ENCODE peak calls at places on chromosomes 6 and 20, in six cellular contexts. One of them, this sample, is unnamed.

GRCh38 chr20:36644713-36645109 is 1.3 kb downstream of the SLA2 start:
- DNase-seq in SIG-M5: no peak
- DNase-seq in DMS153: no peak
- DNase-seq in body of pancreas: no peak
- DNase-seq in ACHN: no peak
- DNase-seq in choroid plexus epithelial cell: no peak
- DNase-seq in this sample: no peak

GRCh38 chr6:143999406-143999805 is 8.7 kb downstream of the PLAGL1 start:
- DNase-seq in ACHN: no peak
- DNase-seq in body of pancreas: no peak
- DNase-seq in choroid plexus epithelial cell: peak; percentile 74
- DNase-seq in DMS153: no peak
- DNase-seq in SIG-M5: no peak
- DNase-seq in this sample: peak; percentile 94

GRCh38 chr6:28248916-28249315 is 3.2 kb downstream of the ZKSCAN4 start:
- DNase-seq in ACHN: no peak
- DNase-seq in body of pancreas: no peak
- DNase-seq in SIG-M5: no peak
- DNase-seq in DMS153: no peak
- DNase-seq in choroid plexus epithelial cell: no peak
- DNase-seq in this sample: no peak

GRCh38 chr6:40717411-40718057 is 130.4 kb upstream of the LRFN2 start:
- DNase-seq in choroid plexus epithelial cell: no peak
- DNase-seq in body of pancreas: no peak
- DNase-seq in SIG-M5: no peak
- DNase-seq in ACHN: no peak
- DNase-seq in DMS153: no peak
- DNase-seq in this sample: no peak

GRCh38 chr20:57361517-57361916 is 10.5 kb downstream of the RAE1 start:
- DNase-seq in body of pancreas: no peak
- DNase-seq in choroid plexus epithelial cell: peak; percentile 73
- DNase-seq in DMS153: no peak
- DNase-seq in ACHN: peak; percentile 41
- DNase-seq in SIG-M5: no peak
- DNase-seq in this sample: peak; percentile 77

GRCh38 chr6:89122625-89123024 is 4.8 kb upstream of the SRSF12 start:
- DNase-seq in DMS153: peak; percentile 58
- DNase-seq in SIG-M5: no peak
- DNase-seq in body of pancreas: no peak
- DNase-seq in choroid plexus epithelial cell: peak; percentile 70
- DNase-seq in ACHN: peak; percentile 53
- DNase-seq in this sample: no peak

GRCh38 chr6:23003671-23004598 is 434.6 kb downstream of the HDGFL1 start:
- DNase-seq in SIG-M5: no peak
- DNase-seq in choroid plexus epithelial cell: peak; percentile 93
- DNase-seq in ACHN: no peak
- DNase-seq in DMS153: no peak
- DNase-seq in body of pancreas: no peak
- DNase-seq in this sample: peak; percentile 60

GRCh38 chr20:59775221-59776055 is 158.0 kb downstream of the SYCP2 start:
- DNase-seq in ACHN: no peak
- DNase-seq in SIG-M5: no peak
- DNase-seq in DMS153: no peak
- DNase-seq in body of pancreas: no peak
- DNase-seq in choroid plexus epithelial cell: no peak
- DNase-seq in this sample: no peak

GRCh38 chr6:155093430-155093829 is 98.3 kb downstream of the TIAM2 start:
- DNase-seq in ACHN: no peak
- DNase-seq in body of pancreas: no peak
- DNase-seq in choroid plexus epithelial cell: peak; percentile 35
- DNase-seq in DMS153: no peak
- DNase-seq in SIG-M5: no peak
- DNase-seq in this sample: no peak

GRCh38 chr6:105568751-105569150 is 165.9 kb upstream of the PREP start:
- DNase-seq in body of pancreas: no peak
- DNase-seq in DMS153: no peak
- DNase-seq in SIG-M5: no peak
- DNase-seq in choroid plexus epithelial cell: no peak
- DNase-seq in ACHN: no peak
- DNase-seq in this sample: no peak

GRCh38 chr6:7176208-7176607 is 68.4 kb downstream of the RREB1 start:
- DNase-seq in body of pancreas: no peak
- DNase-seq in choroid plexus epithelial cell: no peak
- DNase-seq in DMS153: no peak
- DNase-seq in ACHN: no peak
- DNase-seq in SIG-M5: no peak
- DNase-seq in this sample: no peak

GRCh38 chr6:168101201-168102092 is 22.4 kb upstream of the FRMD1 start:
- DNase-seq in body of pancreas: no peak
- DNase-seq in SIG-M5: no peak
- DNase-seq in ACHN: no peak
- DNase-seq in DMS153: no peak
- DNase-seq in choroid plexus epithelial cell: no peak
- DNase-seq in this sample: no peak

GRCh38 chr20:10428008-10428407 is 6.0 kb downstream of the MKKS start:
- DNase-seq in SIG-M5: no peak
- DNase-seq in ACHN: no peak
- DNase-seq in DMS153: no peak
- DNase-seq in body of pancreas: no peak
- DNase-seq in choroid plexus epithelial cell: no peak
- DNase-seq in this sample: no peak

GRCh38 chr6:140462495-140463311 is 1088.3 kb upstream of the CITED2 start:
- DNase-seq in ACHN: no peak
- DNase-seq in body of pancreas: peak; percentile 23
- DNase-seq in choroid plexus epithelial cell: peak; percentile 93
- DNase-seq in DMS153: peak; percentile 88
- DNase-seq in SIG-M5: no peak
- DNase-seq in this sample: no peak

GRCh38 chr6:97316982-97317381 is 34.0 kb upstream of the MMS22L start:
- DNase-seq in choroid plexus epithelial cell: no peak
- DNase-seq in body of pancreas: no peak
- DNase-seq in SIG-M5: no peak
- DNase-seq in DMS153: no peak
- DNase-seq in ACHN: no peak
- DNase-seq in this sample: no peak

GRCh38 chr20:20205141-20205861 is 153.0 kb downstream of the CFAP61 start:
- DNase-seq in choroid plexus epithelial cell: no peak
- DNase-seq in DMS153: peak; percentile 68
- DNase-seq in body of pancreas: no peak
- DNase-seq in SIG-M5: no peak
- DNase-seq in ACHN: no peak
- DNase-seq in this sample: no peak

GRCh38 chr6:163602851-163603250 is 188.3 kb downstream of the QKI start:
- DNase-seq in body of pancreas: no peak
- DNase-seq in choroid plexus epithelial cell: no peak
- DNase-seq in SIG-M5: no peak
- DNase-seq in DMS153: no peak
- DNase-seq in ACHN: no peak
- DNase-seq in this sample: no peak

GRCh38 chr6:16240618-16241320 is 2.4 kb downstream of the GMPR start:
- DNase-seq in DMS153: no peak
- DNase-seq in choroid plexus epithelial cell: no peak
- DNase-seq in body of pancreas: no peak
- DNase-seq in ACHN: no peak
- DNase-seq in SIG-M5: no peak
- DNase-seq in this sample: no peak

GRCh38 chr20:61291166-61291829 is 39.2 kb downstream of the CDH4 start:
- DNase-seq in choroid plexus epithelial cell: no peak
- DNase-seq in ACHN: no peak
- DNase-seq in SIG-M5: no peak
- DNase-seq in DMS153: no peak
- DNase-seq in body of pancreas: no peak
- DNase-seq in this sample: no peak

GRCh38 chr6:44237813-44238433 is 9.0 kb upstream of the HSP90AB1 start:
- DNase-seq in choroid plexus epithelial cell: peak; percentile 62
- DNase-seq in DMS153: no peak
- DNase-seq in ACHN: peak; percentile 71
- DNase-seq in SIG-M5: no peak
- DNase-seq in body of pancreas: peak; percentile 84
- DNase-seq in this sample: peak; percentile 62

GRCh38 chr6:46983007-46983411 is 59.1 kb downstream of the ADGRF1 start:
- DNase-seq in SIG-M5: no peak
- DNase-seq in DMS153: peak; percentile 11
- DNase-seq in choroid plexus epithelial cell: no peak
- DNase-seq in body of pancreas: no peak
- DNase-seq in ACHN: no peak
- DNase-seq in this sample: no peak

GRCh38 chr6:156875062-156875461 is 97.9 kb downstream of the ARID1B start:
- DNase-seq in DMS153: no peak
- DNase-seq in choroid plexus epithelial cell: no peak
- DNase-seq in SIG-M5: no peak
- DNase-seq in ACHN: no peak
- DNase-seq in body of pancreas: no peak
- DNase-seq in this sample: no peak

GRCh38 chr20:47099749-47100515 is 205.3 kb downstream of the EYA2 start:
- DNase-seq in SIG-M5: no peak
- DNase-seq in DMS153: no peak
- DNase-seq in choroid plexus epithelial cell: peak; percentile 73
- DNase-seq in body of pancreas: no peak
- DNase-seq in ACHN: no peak
- DNase-seq in this sample: no peak

GRCh38 chr6:15453622-15454021 is 207.8 kb downstream of the JARID2 start:
- DNase-seq in DMS153: no peak
- DNase-seq in SIG-M5: no peak
- DNase-seq in ACHN: no peak
- DNase-seq in body of pancreas: no peak
- DNase-seq in choroid plexus epithelial cell: no peak
- DNase-seq in this sample: no peak

GRCh38 chr6:150641398-150642139 is 41.9 kb downstream of the PLEKHG1 start:
- DNase-seq in body of pancreas: no peak
- DNase-seq in ACHN: peak; percentile 4
- DNase-seq in DMS153: no peak
- DNase-seq in SIG-M5: no peak
- DNase-seq in choroid plexus epithelial cell: no peak
- DNase-seq in this sample: no peak

GRCh38 chr6:52297433-52297832 is 12.9 kb upstream of the MCM3 start:
- DNase-seq in DMS153: no peak
- DNase-seq in ACHN: no peak
- DNase-seq in SIG-M5: no peak
- DNase-seq in body of pancreas: no peak
- DNase-seq in choroid plexus epithelial cell: no peak
- DNase-seq in this sample: no peak

GRCh38 chr6:133608620-133609019 is 280.3 kb upstream of the TCF21 start:
- DNase-seq in choroid plexus epithelial cell: no peak
- DNase-seq in ACHN: no peak
- DNase-seq in SIG-M5: no peak
- DNase-seq in body of pancreas: no peak
- DNase-seq in DMS153: no peak
- DNase-seq in this sample: no peak

GRCh38 chr6:117206951-117207687 is 58.2 kb upstream of the VGLL2 start:
- DNase-seq in DMS153: no peak
- DNase-seq in SIG-M5: no peak
- DNase-seq in ACHN: no peak
- DNase-seq in choroid plexus epithelial cell: no peak
- DNase-seq in body of pancreas: no peak
- DNase-seq in this sample: no peak

GRCh38 chr6:25050356-25050755 is 114.6 kb upstream of the RIPOR2 start:
- DNase-seq in body of pancreas: no peak
- DNase-seq in DMS153: no peak
- DNase-seq in SIG-M5: peak; percentile 55
- DNase-seq in ACHN: no peak
- DNase-seq in choroid plexus epithelial cell: peak; percentile 88
- DNase-seq in this sample: peak; percentile 34

GRCh38 chr6:19301980-19302379 is 535.2 kb upstream of the ID4 start:
- DNase-seq in DMS153: peak; percentile 52
- DNase-seq in body of pancreas: no peak
- DNase-seq in ACHN: no peak
- DNase-seq in SIG-M5: no peak
- DNase-seq in choroid plexus epithelial cell: peak; percentile 20
- DNase-seq in this sample: peak; percentile 38

GRCh38 chr20:22796465-22797077 is 212.2 kb upstream of the FOXA2 start:
- DNase-seq in choroid plexus epithelial cell: peak; percentile 80
- DNase-seq in body of pancreas: no peak
- DNase-seq in ACHN: peak; percentile 15
- DNase-seq in SIG-M5: no peak
- DNase-seq in DMS153: no peak
- DNase-seq in this sample: peak; percentile 63

GRCh38 chr6:131627724-131628682 is at the start of gene MED23:
- DNase-seq in body of pancreas: peak; percentile 97
- DNase-seq in SIG-M5: peak; percentile 48
- DNase-seq in ACHN: peak; percentile 91
- DNase-seq in choroid plexus epithelial cell: peak; percentile 97
- DNase-seq in DMS153: peak; percentile 91
- DNase-seq in this sample: peak; percentile 93

GRCh38 chr20:35768731-35769664 is 2.8 kb upstream of the PHF20 start:
- DNase-seq in SIG-M5: no peak
- DNase-seq in choroid plexus epithelial cell: peak; percentile 98
- DNase-seq in body of pancreas: peak; percentile 82
- DNase-seq in ACHN: peak; percentile 92
- DNase-seq in DMS153: peak; percentile 49
- DNase-seq in this sample: peak; percentile 99

GRCh38 chr20:62918830-62919229 is 7.5 kb downstream of the DIDO1 start:
- DNase-seq in SIG-M5: no peak
- DNase-seq in choroid plexus epithelial cell: no peak
- DNase-seq in DMS153: no peak
- DNase-seq in body of pancreas: no peak
- DNase-seq in ACHN: no peak
- DNase-seq in this sample: no peak